ENCODE peak calls at places on chromosome 20, in seven cellular contexts. G is GM23248; F is CD8-positive, alpha-beta T cell; K is foreskin fibroblast; V is brain microvascular endothelial cell; L is GM23338; E is AG10803. O is an unnamed sample.

GRCh38 chr20:419556-420168 is 11.6 kb downstream of the RBCK1 start:
- DNase-seq in K (no peak), L (peak), V (no peak), G (no peak), E (no peak), F (no peak), O (no peak)

GRCh38 chr20:46195264-46196038 is 77.3 kb downstream of the CD40 start:
- DNase-seq in L (no peak), E (no peak), V (no peak), G (no peak), F (no peak), K (no peak), O (no peak)

GRCh38 chr20:23920936-23921335 is 41.4 kb upstream of the CST5 start:
- DNase-seq in L (no peak), E (no peak), G (peak), V (no peak), K (peak), F (no peak), O (no peak)

GRCh38 chr20:53598140-53599038 is 4.8 kb upstream of the ZNF217 start:
- DNase-seq in E (no peak), V (no peak), K (no peak), L (no peak), G (no peak), F (no peak), O (no peak)

GRCh38 chr20:2387580-2387979 is 6.9 kb downstream of the TGM6 start:
- DNase-seq in L (no peak), G (no peak), V (no peak), E (no peak), F (no peak), K (no peak), O (no peak)

GRCh38 chr20:45378191-45378590 is at the start of gene TP53TG5:
- DNase-seq in E (no peak), K (no peak), L (no peak), V (no peak), F (no peak), G (no peak), O (no peak)

GRCh38 chr20:15756401-15756800 is 816.8 kb downstream of the KIF16B start:
- DNase-seq in K (no peak), L (no peak), E (no peak), G (no peak), F (no peak), V (no peak), O (no peak)

GRCh38 chr20:35952480-35953410 is 1.6 kb downstream of the SCAND1 start:
- DNase-seq in V (peak), K (peak), L (peak), G (peak), E (peak), F (no peak), O (peak)

GRCh38 chr20:8365634-8366033 is 233.6 kb downstream of the PLCB1 start:
- DNase-seq in V (no peak), E (no peak), G (no peak), K (no peak), L (no peak), F (no peak), O (no peak)

GRCh38 chr20:22385602-22386299 is 198.6 kb downstream of the FOXA2 start:
- DNase-seq in E (no peak), V (no peak), F (no peak), L (peak), K (no peak), G (peak), O (peak)

GRCh38 chr20:23245553-23246128 is 105.0 kb upstream of the NXT1 start:
- DNase-seq in G (no peak), E (peak), K (peak), F (no peak), V (no peak), L (peak), O (peak)

GRCh38 chr20:35845561-35845960 is 73.7 kb downstream of the PHF20 start:
- DNase-seq in E (no peak), F (no peak), K (peak), V (peak), L (no peak), G (peak), O (peak)

GRCh38 chr20:32512047-32512385 is 73.1 kb downstream of the NOL4L start:
- DNase-seq in L (no peak), K (no peak), V (no peak), E (no peak), G (no peak), F (no peak), O (no peak)

GRCh38 chr20:1876217-1876921 is 18.8 kb upstream of the SIRPA start:
- DNase-seq in L (no peak), V (no peak), E (no peak), F (no peak), G (no peak), K (no peak), O (peak)

GRCh38 chr20:31516651-31517050 is 2.4 kb downstream of the HM13 start:
- DNase-seq in V (no peak), E (no peak), F (no peak), G (no peak), K (no peak), L (no peak), O (no peak)

GRCh38 chr20:10853176-10853575 is 179.4 kb upstream of the JAG1 start:
- DNase-seq in L (no peak), G (peak), K (peak), F (no peak), E (no peak), V (no peak), O (no peak)

GRCh38 chr20:41178904-41179432 is 41.6 kb downstream of the PLCG1 start:
- DNase-seq in K (no peak), F (no peak), E (no peak), V (no peak), G (no peak), L (no peak), O (no peak)

GRCh38 chr20:11205769-11206362 is 532.1 kb upstream of the JAG1 start:
- DNase-seq in V (no peak), F (no peak), E (no peak), L (no peak), G (no peak), K (no peak), O (peak)

GRCh38 chr20:47985092-47985850 is 200.0 kb upstream of the SULF2 start:
- DNase-seq in F (no peak), L (peak), G (peak), V (no peak), E (peak), K (no peak), O (peak)

GRCh38 chr20:1299522-1299921 is 29.4 kb downstream of the SDCBP2 start:
- DNase-seq in L (peak), E (no peak), G (no peak), V (no peak), F (no peak), K (no peak), O (no peak)

GRCh38 chr20:43508106-43508505 is 609 bp downstream of the L3MBTL1 start:
- DNase-seq in V (no peak), L (peak), G (no peak), K (peak), F (no peak), E (no peak), O (no peak)

GRCh38 chr20:20761302-20761701 is 48.9 kb upstream of the RALGAPA2 start:
- DNase-seq in E (no peak), L (no peak), K (no peak), F (no peak), V (no peak), G (no peak), O (no peak)

GRCh38 chr20:36359668-36360406 is 53.7 kb downstream of the DLGAP4 start:
- DNase-seq in F (no peak), K (no peak), G (no peak), V (no peak), L (no peak), E (no peak), O (no peak)

GRCh38 chr20:51811040-51811351 is 8.7 kb upstream of the SALL4 start:
- DNase-seq in L (no peak), F (no peak), V (peak), K (peak), G (peak), E (peak), O (peak)

GRCh38 chr20:59006864-59007757 is at the start of gene CTSZ:
- DNase-seq in V (no peak), F (no peak), L (peak), K (peak), G (peak), E (peak), O (peak)

GRCh38 chr20:2299301-2299700 is 3.5 kb downstream of the TGM3 start:
- DNase-seq in G (peak), F (no peak), E (no peak), L (no peak), K (no peak), V (no peak), O (peak)

GRCh38 chr20:61595216-61595615 is 343.2 kb downstream of the CDH4 start:
- DNase-seq in F (no peak), L (no peak), G (no peak), K (no peak), E (no peak), V (no peak), O (no peak)

GRCh38 chr20:10508060-10508459 is 73.0 kb downstream of the SLX4IP start:
- DNase-seq in E (peak), F (no peak), V (no peak), G (peak), K (peak), L (no peak), O (no peak)

GRCh38 chr20:10876558-10876957 is 202.8 kb upstream of the JAG1 start:
- DNase-seq in E (peak), F (no peak), K (peak), G (peak), L (no peak), V (no peak), O (no peak)

GRCh38 chr20:2849529-2849928 is 9.0 kb downstream of the VPS16 start:
- DNase-seq in K (no peak), E (no peak), G (no peak), F (no peak), V (no peak), L (no peak), O (no peak)

GRCh38 chr20:32285621-32286334 is 8.3 kb downstream of the KIF3B start:
- DNase-seq in G (peak), L (no peak), V (peak), E (peak), K (peak), F (no peak), O (peak)

GRCh38 chr20:49948809-49949507 is 12.8 kb downstream of the RNF114 start:
- DNase-seq in L (no peak), E (peak), K (peak), V (peak), G (peak), F (no peak), O (no peak)
- H3K4me3 ChIP-seq in L (no peak), E (no peak), K (no peak), V (no peak), G (no peak), F (no peak), O (no peak)

GRCh38 chr20:50794846-50795634 is at the start of gene BCAS4:
- DNase-seq in V (peak), E (peak), L (peak), G (peak), K (peak), F (peak), O (peak)

GRCh38 chr20:50792708-50793574 is 1.9 kb upstream of the BCAS4 start:
- DNase-seq in E (no peak), V (no peak), L (no peak), F (no peak), K (peak), G (no peak), O (no peak)

GRCh38 chr20:50797142-50797541 is 2.3 kb downstream of the BCAS4 start:
- DNase-seq in G (no peak), F (no peak), V (no peak), K (no peak), E (no peak), L (no peak), O (no peak)

GRCh38 chr20:50790651-50791277 is 4.1 kb upstream of the BCAS4 start:
- DNase-seq in F (peak), L (peak), K (peak), V (peak), E (peak), G (peak), O (peak)

DNA sequence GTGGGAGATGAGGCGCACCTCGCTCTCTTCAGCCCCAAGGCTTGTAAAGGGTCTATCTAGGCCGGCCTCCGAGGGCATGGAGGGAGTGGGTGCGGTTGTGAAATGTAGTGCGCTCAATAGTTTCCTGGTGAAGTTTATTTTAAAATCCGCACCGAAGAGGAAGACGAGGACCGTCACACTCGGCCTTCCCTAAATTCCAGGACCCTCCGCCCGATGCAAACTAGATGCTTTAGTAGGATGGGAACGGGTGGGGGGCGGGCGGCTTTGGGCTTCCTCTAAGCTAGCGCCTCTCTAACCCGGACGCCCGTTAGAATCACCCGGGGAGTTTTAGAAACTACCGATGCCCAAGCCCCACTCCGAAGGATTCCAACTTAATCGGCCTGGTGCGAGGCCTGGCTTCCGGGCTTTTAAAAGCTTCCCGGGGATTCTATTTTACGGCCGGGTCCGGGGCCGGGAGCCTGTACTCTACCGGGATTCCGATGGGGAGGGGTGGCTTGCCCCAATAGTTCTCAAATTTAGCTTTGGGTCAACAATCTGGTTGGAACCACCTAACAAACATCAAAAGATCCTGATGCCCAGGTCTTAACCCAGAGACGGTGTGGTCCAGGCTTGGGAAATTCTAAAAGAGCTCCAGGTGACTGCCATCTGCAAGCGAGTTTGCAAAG is 548 bp upstream of the BCAS4 start:
- DNase-seq in V (no peak), E (no peak), G (peak), F (no peak), L (peak), K (no peak), O (no peak)
- H3K4me3 ChIP-seq in V (peak), E (peak), G (peak), F (peak), L (peak), K (peak), O (no peak)

GRCh38 chr20:63696628-63697356 is at the start of gene TNFRSF6B:
- DNase-seq in V (no peak), F (no peak), K (no peak), L (no peak), G (peak), E (no peak), O (peak)
- H3K4me3 ChIP-seq in V (peak), F (peak), K (peak), L (peak), G (peak), E (peak), O (peak)

GRCh38 chr20:34709044-34709835 is 5.1 kb downstream of the TP53INP2 start:
- DNase-seq in F (peak), L (peak), E (peak), V (peak), K (peak), G (peak), O (peak)
- H3K4me3 ChIP-seq in F (peak), L (peak), E (peak), V (peak), K (peak), G (peak), O (peak)

GRCh38 chr20:17569616-17570346 is at the start of gene DSTN:
- DNase-seq in E (peak), L (peak), G (peak), F (peak), V (peak), K (peak), O (peak)
- H3K4me3 ChIP-seq in E (peak), L (peak), G (peak), F (peak), V (peak), K (peak), O (peak)